ENCODE peak calls at places on chromosomes 7 and 10, in seven cellular contexts. N, U, D, T, P, Y and O are unnamed samples.

GRCh38 chr7:84317536-84317935 is 122.9 kb upstream of the SEMA3A start:
- DNase-seq in N (no peak), U (no peak), D (peak), T (no peak), P (no peak), Y (no peak), O (no peak)

GRCh38 chr7:94324380-94325120 is 70.1 kb upstream of the COL1A2 start:
- DNase-seq in N (peak), U (no peak), D (peak), T (no peak), P (no peak), Y (peak), O (no peak)

GRCh38 chr10:86693721-86694369 is 25.5 kb downstream of the LDB3 start:
- DNase-seq in N (peak), U (no peak), D (peak), T (no peak), P (peak), Y (peak), O (peak)

GRCh38 chr7:2312272-2312929 is 1.8 kb downstream of the SNX8 start:
- DNase-seq in N (no peak), U (no peak), D (no peak), T (no peak), P (no peak), Y (no peak), O (no peak)

GRCh38 chr7:148622887-148623585 is 32.5 kb downstream of the C7orf33 start:
- DNase-seq in N (no peak), U (no peak), D (no peak), T (no peak), P (no peak), Y (no peak), O (no peak)

GRCh38 chr10:11798862-11799735 is 24.1 kb upstream of the PROSER2 start:
- DNase-seq in N (no peak), U (no peak), D (no peak), T (no peak), P (no peak), Y (no peak), O (no peak)

GRCh38 chr7:15602236-15602635 is 40.4 kb upstream of the AGMO start:
- DNase-seq in N (no peak), U (no peak), D (peak), T (no peak), P (no peak), Y (no peak), O (no peak)

GRCh38 chr7:27203964-27204594 is 4.2 kb upstream of the HOXA13 start:
- DNase-seq in N (no peak), U (no peak), D (no peak), T (no peak), P (no peak), Y (no peak), O (no peak)

GRCh38 chr10:67771200-67771599 is 66.8 kb downstream of the DNAJC12 start:
- DNase-seq in N (no peak), U (no peak), D (no peak), T (no peak), P (no peak), Y (no peak), O (no peak)

GRCh38 chr7:3201306-3201705 is 99.7 kb upstream of the SDK1 start:
- DNase-seq in N (no peak), U (no peak), D (no peak), T (no peak), P (no peak), Y (no peak), O (no peak)

GRCh38 chr10:28089467-28089866 is 90.6 kb upstream of the ODAD2 start:
- DNase-seq in N (peak), U (no peak), D (peak), T (no peak), P (no peak), Y (no peak), O (no peak)

GRCh38 chr10:74190494-74190893 is 39.5 kb downstream of the ADK start:
- DNase-seq in N (no peak), U (no peak), D (no peak), T (no peak), P (no peak), Y (no peak), O (no peak)

GRCh38 chr7:134587736-134588135 is 38.8 kb downstream of the AKR1B15 start:
- DNase-seq in N (no peak), U (no peak), D (peak), T (no peak), P (no peak), Y (no peak), O (no peak)

GRCh38 chr7:29140873-29141468 is 5.4 kb downstream of the CPVL start:
- DNase-seq in N (no peak), U (no peak), D (no peak), T (no peak), P (no peak), Y (no peak), O (no peak)

GRCh38 chr7:144032483-144032882 is 16.3 kb upstream of the OR2A5 start:
- DNase-seq in N (no peak), U (no peak), D (no peak), T (no peak), P (no peak), Y (no peak), O (no peak)

GRCh38 chr7:98217623-98218582 is 6.7 kb downstream of the BHLHA15 start:
- DNase-seq in N (no peak), U (peak), D (no peak), T (no peak), P (no peak), Y (no peak), O (no peak)

GRCh38 chr10:24929056-24929544 is 23.3 kb downstream of the PRTFDC1 start:
- DNase-seq in N (no peak), U (no peak), D (peak), T (no peak), P (no peak), Y (no peak), O (no peak)

GRCh38 chr10:96488161-96488935 is 25.4 kb downstream of the TLL2 start:
- DNase-seq in N (no peak), U (no peak), D (no peak), T (no peak), P (no peak), Y (no peak), O (no peak)

GRCh38 chr10:101504438-101504837 is 83.6 kb downstream of the POLL start:
- DNase-seq in N (no peak), U (no peak), D (no peak), T (no peak), P (no peak), Y (no peak), O (no peak)

DNA sequence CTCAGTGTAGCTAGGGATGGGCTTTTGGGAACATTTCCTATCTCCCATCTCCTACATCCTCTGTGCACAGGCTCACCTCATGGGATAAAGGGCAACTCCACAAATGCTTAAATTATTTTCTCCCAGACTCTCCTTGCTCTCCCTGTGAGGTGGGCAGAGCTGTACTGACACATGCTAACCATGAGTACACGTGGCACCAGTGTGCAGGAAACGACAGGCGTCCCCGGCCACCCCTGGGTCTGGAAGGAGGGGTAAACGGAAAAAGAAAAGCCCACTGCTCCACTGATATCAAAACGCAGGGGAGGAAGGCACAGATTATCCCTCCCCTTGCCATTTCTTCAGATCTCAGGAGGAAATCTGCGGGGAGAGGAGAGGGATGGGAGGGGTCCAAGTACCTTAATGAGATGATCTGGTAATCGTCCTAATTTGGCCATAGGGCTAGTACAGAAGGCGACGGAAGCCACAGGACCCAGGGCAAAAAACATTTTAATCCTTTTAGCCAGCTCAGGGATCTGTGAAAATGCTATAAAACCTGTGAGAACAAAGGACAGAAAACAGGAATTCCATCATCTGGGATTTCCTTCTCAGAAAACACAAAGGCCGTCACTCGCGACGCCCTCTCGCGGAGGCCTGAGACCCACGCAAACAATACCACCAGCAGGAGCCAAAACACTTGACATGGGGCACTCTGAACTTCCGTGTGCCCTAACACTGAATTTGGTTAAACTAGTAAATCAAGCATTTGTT is 17.8 kb upstream of the CH25H start:
- DNase-seq in N (no peak), U (no peak), D (peak), T (no peak), P (peak), Y (no peak), O (no peak)
- TF ChIP-seq CTCF in N (peak), U (peak), D (peak), T (no peak), P (no peak), Y (peak), O (no peak)

GRCh38 chr10:76583711-76584161 is 1053.9 kb downstream of the KCNMA1 start:
- DNase-seq in N (peak), U (no peak), D (peak), T (no peak), P (no peak), Y (peak), O (no peak)

GRCh38 chr10:76582536-76582935 is 1055.1 kb downstream of the KCNMA1 start:
- DNase-seq in N (no peak), U (no peak), D (peak), T (no peak), P (no peak), Y (no peak), O (no peak)

GRCh38 chr10:76576276-76576962 is 1061.2 kb downstream of the KCNMA1 start:
- DNase-seq in N (no peak), U (no peak), D (peak), T (no peak), P (no peak), Y (no peak), O (no peak)

GRCh38 chr10:76577455-76577854 is 1060.2 kb downstream of the KCNMA1 start:
- DNase-seq in N (no peak), U (no peak), D (no peak), T (no peak), P (no peak), Y (no peak), O (no peak)

GRCh38 chr10:76581685-76582084 is 1055.9 kb downstream of the KCNMA1 start:
- DNase-seq in N (no peak), U (no peak), D (no peak), T (no peak), P (no peak), Y (no peak), O (no peak)
- TF ChIP-seq CTCF in N (no peak), U (no peak), D (no peak), T (no peak), P (no peak), Y (no peak), O (no peak)

DNA sequence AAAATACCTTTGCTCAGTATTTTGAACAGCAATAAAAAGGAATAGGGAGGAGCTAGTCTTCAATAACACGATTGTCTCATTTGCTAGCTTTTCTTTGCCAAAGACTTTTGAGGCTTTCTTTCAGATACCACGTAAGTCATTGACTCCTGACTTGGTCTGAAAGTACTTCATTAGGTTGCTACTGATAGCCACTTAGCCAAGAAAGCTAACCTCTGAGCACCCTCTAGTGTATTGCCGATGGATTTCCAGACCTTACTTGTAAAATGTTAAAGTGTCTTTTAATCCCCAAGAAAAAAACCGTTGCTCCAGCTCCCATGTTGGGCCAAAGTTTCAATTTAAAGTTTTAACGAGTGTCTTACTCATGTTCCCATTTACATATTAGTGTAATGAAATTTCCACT is 63.4 kb upstream of the STRIP2 start:
- DNase-seq in N (no peak), U (no peak), D (peak), T (no peak), P (no peak), Y (no peak), O (no peak)
- TF ChIP-seq CTCF in N (no peak), U (no peak), D (no peak), T (no peak), P (no peak), Y (no peak), O (no peak)

DNA sequence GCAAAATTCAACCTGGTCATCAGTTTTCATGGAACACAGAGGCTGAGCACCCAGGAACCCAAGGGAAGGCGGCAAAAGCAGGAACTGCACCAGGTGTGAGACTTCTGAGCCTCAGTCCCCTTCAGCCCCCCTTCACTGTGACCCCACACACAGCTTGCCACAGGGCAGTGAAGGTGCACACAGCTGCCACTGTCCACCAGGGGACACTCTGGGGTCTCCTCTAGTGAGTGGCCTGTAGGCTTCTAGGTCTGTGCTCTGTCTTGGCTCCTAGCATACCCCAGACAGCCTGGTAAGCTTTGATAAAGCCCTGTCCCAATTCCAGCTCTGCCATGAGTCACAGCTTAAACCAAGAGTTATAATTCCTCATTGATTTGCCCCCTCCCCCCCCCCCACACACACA is 12.1 kb downstream of the KCNH2 start:
- DNase-seq in N (no peak), U (no peak), D (no peak), T (no peak), P (no peak), Y (no peak), O (no peak)
- TF ChIP-seq CTCF in N (peak), U (no peak), D (peak), T (no peak), P (no peak), Y (peak), O (no peak)

DNA sequence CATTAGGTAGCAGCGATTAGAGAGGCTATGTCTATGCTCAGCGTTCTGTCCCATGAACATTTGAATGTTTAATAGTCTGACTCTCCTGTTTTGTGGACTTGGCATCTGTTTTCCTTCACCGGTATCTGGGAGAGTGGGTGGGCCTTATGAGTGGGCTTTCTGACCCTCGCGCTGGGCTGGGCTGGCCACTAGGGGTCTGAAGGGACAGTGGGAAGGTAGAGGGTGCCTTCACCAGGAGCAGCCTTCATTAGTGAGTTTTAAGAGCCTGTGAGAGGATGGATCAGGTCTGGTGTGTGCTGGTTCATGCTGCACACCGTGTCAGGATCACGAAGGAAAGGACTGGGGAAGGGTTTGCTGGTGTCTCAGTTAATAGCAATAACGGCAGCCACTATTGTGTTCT is 33.4 kb downstream of the DCLRE1A start:
- DNase-seq in N (no peak), U (no peak), D (no peak), T (no peak), P (no peak), Y (no peak), O (no peak)
- TF ChIP-seq CTCF in N (peak), U (no peak), D (no peak), T (no peak), P (no peak), Y (no peak), O (no peak)

GRCh38 chr7:131105803-131106680 is 221.6 kb upstream of the MKLN1 start:
- DNase-seq in N (no peak), U (peak), D (peak), T (peak), P (peak), Y (no peak), O (peak)
- TF ChIP-seq CTCF in N (no peak), U (no peak), D (no peak), T (no peak), P (no peak), Y (no peak), O (no peak)

GRCh38 chr7:71612892-71613291 is 480.9 kb downstream of the GALNT17 start:
- DNase-seq in N (no peak), U (no peak), D (no peak), T (no peak), P (no peak), Y (no peak), O (no peak)
- TF ChIP-seq CTCF in N (no peak), U (no peak), D (no peak), T (no peak), P (no peak), Y (no peak), O (no peak)

GRCh38 chr7:31058122-31058521 is 6.0 kb downstream of the ADCYAP1R1 start:
- DNase-seq in N (no peak), U (no peak), D (no peak), T (no peak), P (no peak), Y (no peak), O (no peak)

GRCh38 chr7:31054608-31055273 is 2.6 kb downstream of the ADCYAP1R1 start:
- DNase-seq in N (no peak), U (no peak), D (no peak), T (no peak), P (no peak), Y (no peak), O (no peak)

GRCh38 chr7:31055501-31055900 is 3.4 kb downstream of the ADCYAP1R1 start:
- DNase-seq in N (no peak), U (no peak), D (no peak), T (no peak), P (no peak), Y (no peak), O (no peak)

GRCh38 chr7:31058688-31059087 is 6.6 kb downstream of the ADCYAP1R1 start:
- DNase-seq in N (no peak), U (no peak), D (no peak), T (no peak), P (no peak), Y (no peak), O (no peak)

GRCh38 chr7:31056775-31057346 is 4.8 kb downstream of the ADCYAP1R1 start:
- DNase-seq in N (no peak), U (no peak), D (no peak), T (no peak), P (no peak), Y (no peak), O (no peak)
- TF ChIP-seq CTCF in N (peak), U (no peak), D (no peak), T (no peak), P (no peak), Y (no peak), O (no peak)

DNA sequence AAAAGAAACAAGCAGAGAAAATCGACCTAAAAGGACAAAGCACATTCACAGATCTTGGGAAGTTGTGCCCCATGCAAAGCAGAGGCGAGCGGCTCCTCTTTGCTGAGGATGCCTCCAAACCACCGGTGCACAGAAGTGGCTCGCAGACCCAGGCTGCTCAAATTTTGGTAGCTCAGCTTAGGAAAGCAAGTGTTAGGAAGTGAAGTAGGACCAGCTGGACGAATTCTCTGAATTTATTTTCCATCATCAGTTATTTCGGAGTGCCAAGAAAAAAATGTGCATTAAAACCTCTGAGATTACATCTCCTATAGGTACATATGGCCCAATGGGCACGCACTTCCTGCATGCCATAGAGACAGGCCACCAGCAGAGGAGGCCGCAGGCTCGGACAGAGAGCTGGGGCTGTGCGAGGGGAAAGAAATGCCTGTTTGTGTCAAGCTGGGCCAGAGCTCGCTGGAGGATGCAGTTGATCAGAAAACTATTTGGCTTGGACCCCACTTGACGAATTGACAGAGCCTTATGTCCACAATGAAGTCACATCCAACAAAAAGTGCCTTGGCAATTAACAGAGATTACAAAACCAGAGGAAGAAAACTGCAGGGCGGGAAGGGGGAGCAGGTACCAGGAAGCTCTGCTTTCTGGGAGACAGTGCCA is 122.3 kb upstream of the LYZL2 start:
- DNase-seq in N (no peak), U (peak), D (peak), T (no peak), P (peak), Y (peak), O (peak)
- TF ChIP-seq CTCF in N (peak), U (peak), D (peak), T (no peak), P (peak), Y (peak), O (peak)

GRCh38 chr7:87217983-87218653 is 1.4 kb downstream of the TMEM243 start:
- DNase-seq in N (no peak), U (no peak), D (no peak), T (no peak), P (no peak), Y (no peak), O (no peak)

GRCh38 chr7:87220734-87221215 is 1.2 kb upstream of the TMEM243 start:
- DNase-seq in N (no peak), U (no peak), D (peak), T (no peak), P (peak), Y (no peak), O (no peak)

GRCh38 chr7:87220026-87220733 is 648 bp upstream of the TMEM243 start:
- DNase-seq in N (peak), U (peak), D (peak), T (peak), P (peak), Y (peak), O (peak)

GRCh38 chr7:87218941-87219544 is 489 bp downstream of the TMEM243 start:
- DNase-seq in N (no peak), U (peak), D (peak), T (peak), P (peak), Y (no peak), O (peak)

DNA sequence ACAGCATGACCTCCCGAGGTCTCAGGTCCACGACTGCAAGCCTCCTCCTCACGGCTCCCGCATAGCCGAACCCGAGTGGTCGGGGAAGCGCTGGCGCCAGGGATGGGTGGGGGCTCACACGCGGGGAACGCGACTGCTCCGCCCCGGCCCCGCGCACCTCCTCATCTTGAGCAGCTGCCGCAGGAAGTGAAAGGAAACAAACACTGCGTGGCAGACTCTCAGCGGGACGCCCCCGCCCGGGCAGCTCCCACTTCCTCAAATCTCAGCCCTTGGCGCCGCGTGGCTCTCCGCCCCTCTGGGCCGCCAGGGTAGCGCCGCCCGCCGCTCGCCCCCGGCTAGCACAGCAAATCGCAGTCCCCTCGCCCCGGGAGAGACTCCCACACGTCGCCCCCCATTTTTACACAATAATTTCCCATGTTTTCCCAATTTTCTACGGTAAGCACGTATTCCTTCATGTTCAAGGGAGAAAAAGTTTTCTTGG is at the start of gene TMEM243:
- DNase-seq in N (no peak), U (peak), D (peak), T (peak), P (peak), Y (peak), O (peak)
- TF ChIP-seq CTCF in N (no peak), U (peak), D (peak), T (no peak), P (no peak), Y (peak), O (no peak)